ENCODE peak calls at places on chromosomes 3 and 15, in six cellular contexts. N is CD8-positive, alpha-beta T cell; U is pancreas; C is fibroblast of the aortic adventitia; G is left cardiac atrium; F is heart left ventricle. Z is an unnamed sample.

GRCh38 chr3:119434703-119435102 is 28.7 kb downstream of the TMEM39A start:
- DNase-seq in N (no peak), U (no peak), C (no peak), G (no peak), F (no peak), Z (no peak)

GRCh38 chr3:59451041-59451763 is 401.4 kb upstream of the CFAP20DC start:
- DNase-seq in N (peak; percentile 26), U (no peak), C (peak; percentile 2), G (no peak), F (no peak), Z (peak; percentile 52)

GRCh38 chr15:93026359-93026758 is 62.7 kb downstream of the RGMA start:
- DNase-seq in N (no peak), U (no peak), C (no peak), G (no peak), F (no peak), Z (no peak)

GRCh38 chr3:67863869-67864268 is 209.5 kb upstream of the SUCLG2 start:
- DNase-seq in N (no peak), U (no peak), C (peak; percentile 15), G (no peak), F (no peak), Z (no peak)

GRCh38 chr3:194610690-194611089 is 22.5 kb downstream of the TMEM44 start:
- DNase-seq in N (no peak), U (no peak), C (no peak), G (no peak), F (no peak), Z (no peak)

GRCh38 chr3:13244695-13245449 is 171.6 kb upstream of the IQSEC1 start:
- DNase-seq in N (no peak), U (no peak), C (peak; percentile 1), G (no peak), F (no peak), Z (no peak)

GRCh38 chr3:195859846-195860411 is 48.2 kb upstream of the MUC4 start:
- DNase-seq in N (no peak), U (peak; percentile 33), C (no peak), G (no peak), F (no peak), Z (no peak)

GRCh38 chr15:55800216-55800615 is 57.3 kb upstream of the PRTG start:
- DNase-seq in N (no peak), U (no peak), C (no peak), G (no peak), F (no peak), Z (no peak)

GRCh38 chr3:169999433-169999832 is 32.8 kb downstream of the SEC62 start:
- DNase-seq in N (no peak), U (no peak), C (no peak), G (no peak), F (no peak), Z (no peak)

GRCh38 chr3:138213373-138214085 is 26.4 kb downstream of the ARMC8 start:
- DNase-seq in N (no peak), U (no peak), C (no peak), G (no peak), F (no peak), Z (no peak)

GRCh38 chr3:22671848-22672247 is 531.3 kb upstream of the UBE2E2 start:
- DNase-seq in N (no peak), U (no peak), C (no peak), G (no peak), F (no peak), Z (no peak)

GRCh38 chr3:87088984-87089841 is 98.3 kb upstream of the VGLL3 start:
- DNase-seq in N (no peak), U (peak; percentile 77), C (peak; percentile 86), G (peak; percentile 71), F (peak; percentile 56), Z (no peak)

GRCh38 chr3:122258757-122259371 is 66.2 kb upstream of the CSTA start:
- DNase-seq in N (no peak), U (peak; percentile 87), C (peak; percentile 53), G (peak; percentile 76), F (peak; percentile 50), Z (no peak)

GRCh38 chr15:75696303-75696657 is 16.4 kb downstream of the CSPG4 start:
- DNase-seq in N (no peak), U (peak; percentile 39), C (no peak), G (no peak), F (no peak), Z (no peak)

GRCh38 chr3:13544293-13544831 is 4.6 kb upstream of the FBLN2 start:
- DNase-seq in N (peak; percentile 13), U (no peak), C (peak; percentile 96), G (peak; percentile 46), F (no peak), Z (no peak)

GRCh38 chr15:65937476-65937875 is 68.2 kb downstream of the RAB11A start:
- DNase-seq in N (no peak), U (no peak), C (no peak), G (no peak), F (no peak), Z (no peak)

GRCh38 chr3:132380979-132381944 is 36.0 kb upstream of the DNAJC13 start:
- DNase-seq in N (no peak), U (no peak), C (peak; percentile 19), G (no peak), F (no peak), Z (no peak)

GRCh38 chr15:62739507-62739906 is 303.0 kb upstream of the TPM1 start:
- DNase-seq in N (no peak), U (no peak), C (peak; percentile 67), G (no peak), F (no peak), Z (no peak)

GRCh38 chr3:185070491-185071335 is 82.1 kb downstream of the C3orf70 start:
- DNase-seq in N (no peak), U (no peak), C (no peak), G (no peak), F (no peak), Z (no peak)

GRCh38 chr15:58292761-58293175 is 139.0 kb upstream of the LIPC start:
- DNase-seq in N (no peak), U (no peak), C (peak; percentile 10), G (no peak), F (no peak), Z (no peak)

GRCh38 chr3:30198162-30198561 is 408.2 kb upstream of the TGFBR2 start:
- DNase-seq in N (no peak), U (no peak), C (peak; percentile 43), G (no peak), F (no peak), Z (no peak)

GRCh38 chr15:55829826-55830225 is 86.9 kb upstream of the PRTG start:
- DNase-seq in N (no peak), U (no peak), C (no peak), G (no peak), F (no peak), Z (no peak)

GRCh38 chr3:134372405-134373277 is 1.6 kb downstream of the AMOTL2 start:
- DNase-seq in N (no peak), U (peak; percentile 50), C (peak; percentile 48), G (no peak), F (no peak), Z (no peak)